ENCODE peak calls at places on chromosomes 11 and 22, in seven cellular contexts. X is cardiac fibroblast, T is astrocyte of the spinal cord, D is spleen, Z is pancreas, Q is upper lobe of left lung, A is brain microvascular endothelial cell. H is an unnamed sample.
A peak's percentile ranks its signal among the peaks of the same experiment; 100 is the strongest.

GRCh38 chr11:67111261-67111660 is 7.8 kb upstream of the KDM2A start:
- DNase-seq in X (no peak), T (no peak), D (no peak), Z (no peak), Q (no peak), A (no peak), H (no peak)

GRCh38 chr11:126973051-126973450 is 27.5 kb downstream of the KIRREL3 start:
- DNase-seq in X (no peak), T (no peak), D (no peak), Z (no peak), Q (no peak), A (no peak), H (no peak)

GRCh38 chr22:44019416-44019815 is 4.7 kb upstream of the PARVB start:
- DNase-seq in X (no peak), T (no peak), D (no peak), Z (no peak), Q (no peak), A (no peak), H (no peak)

GRCh38 chr22:41191467-41191866 is 13.6 kb upstream of the L3MBTL2 start:
- DNase-seq in X (no peak), T (no peak), D (no peak), Z (no peak), Q (no peak), A (no peak), H (no peak)

GRCh38 chr11:60164550-60165075 is 18.3 kb downstream of the MS4A6A start:
- DNase-seq in X (no peak), T (no peak), D (no peak), Z (no peak), Q (no peak), A (no peak), H (no peak)

GRCh38 chr11:71566081-71566620 is 788 bp downstream of the KRTAP5-10 start:
- DNase-seq in X (no peak), T (no peak), D (no peak), Z (no peak), Q (no peak), A (no peak), H (no peak)

GRCh38 chr22:46379301-46379930 is 43.9 kb downstream of the TRMU start:
- DNase-seq in X (no peak), T (no peak), D (no peak), Z (peak; percentile 62), Q (no peak), A (no peak), H (no peak)

GRCh38 chr11:30960387-30960992 is 374.3 kb upstream of the MPPED2 start:
- DNase-seq in X (peak; percentile 72), T (peak; percentile 54), D (no peak), Z (no peak), Q (no peak), A (peak; percentile 8), H (no peak)

GRCh38 chr11:76665921-76666351 is 4.6 kb downstream of the LRRC32 start:
- DNase-seq in X (no peak), T (no peak), D (peak; percentile 67), Z (no peak), Q (no peak), A (no peak), H (no peak)

GRCh38 chr22:25112538-25113253 is 87.0 kb upstream of the CRYBB3 start:
- DNase-seq in X (no peak), T (no peak), D (no peak), Z (no peak), Q (no peak), A (no peak), H (no peak)

GRCh38 chr11:1146311-1146864 is 11.4 kb upstream of the MUC5AC start:
- DNase-seq in X (no peak), T (no peak), D (peak; percentile 69), Z (no peak), Q (peak; percentile 76), A (no peak), H (no peak)

GRCh38 chr11:75311858-75312288 is 39.6 kb downstream of the ARRB1 start:
- DNase-seq in X (peak; percentile 84), T (peak; percentile 40), D (no peak), Z (no peak), Q (peak; percentile 57), A (peak; percentile 70), H (no peak)

GRCh38 chr11:45301537-45302246 is 15.6 kb upstream of the SYT13 start:
- DNase-seq in X (no peak), T (no peak), D (no peak), Z (no peak), Q (no peak), A (no peak), H (no peak)

DNA sequence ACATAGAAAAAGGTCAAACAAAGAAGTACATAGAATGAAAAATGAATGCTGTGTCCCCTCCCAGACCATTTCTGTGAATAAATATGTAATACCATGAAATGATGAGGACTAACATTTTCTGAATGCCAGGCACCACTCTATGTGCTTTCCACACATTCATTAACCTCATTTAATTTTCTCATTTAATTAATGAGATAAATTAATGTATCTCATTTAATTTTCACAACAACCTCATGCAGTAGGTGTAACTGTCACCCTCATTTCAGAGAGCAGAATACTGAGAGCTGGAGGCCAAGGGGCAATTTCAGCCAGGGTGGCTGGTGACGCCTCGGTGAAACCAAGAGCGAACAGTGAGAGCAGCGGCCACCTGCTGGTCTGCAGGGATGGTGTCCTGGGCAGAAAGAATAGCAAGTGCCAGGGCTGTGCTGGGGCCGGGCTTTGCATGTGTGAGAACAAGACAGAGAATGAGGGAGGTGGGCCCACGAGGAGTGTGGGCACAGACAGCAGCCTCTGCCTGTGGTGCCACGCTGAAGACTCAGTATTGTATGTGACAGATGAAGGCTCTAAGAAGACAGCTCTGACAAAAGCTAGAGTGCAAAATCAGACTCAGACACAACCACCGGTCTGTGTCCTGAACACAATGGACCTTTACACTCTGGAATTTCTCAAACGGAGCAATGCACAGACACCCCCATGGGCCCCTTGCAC is 1.8 kb upstream of the SERPIND1 start:
- DNase-seq in X (no peak), T (no peak), D (no peak), Z (no peak), Q (no peak), A (no peak), H (no peak)
- TF ChIP-seq CTCF in X (peak; percentile 13), T (peak; percentile 25), D (no peak), Z (no peak), Q (no peak), A (peak; percentile 51), H (peak; percentile 44)

GRCh38 chr11:118621898-118622375 is 14.5 kb downstream of the PHLDB1 start:
- DNase-seq in X (no peak), T (no peak), D (peak; percentile 53), Z (no peak), Q (no peak), A (no peak), H (no peak)
- H3K4me3 ChIP-seq in X (peak overlapping the region; percentile 57), T (peak overlapping the region; percentile 87), D (peak overlapping the region; percentile 33), Z (peak overlapping the region; percentile 46), Q (peak overlapping the region; percentile 59), A (peak overlapping the region; percentile 76), H (peak overlapping the region; percentile 80)

GRCh38 chr11:20759541-20759940 is 90.2 kb downstream of the NELL1 start:
- DNase-seq in X (no peak), T (no peak), D (no peak), Z (no peak), Q (no peak), A (no peak), H (no peak)

GRCh38 chr11:20754957-20755356 is 85.6 kb downstream of the NELL1 start:
- DNase-seq in X (no peak), T (no peak), D (no peak), Z (no peak), Q (no peak), A (no peak), H (no peak)
- TF ChIP-seq CTCF in X (no peak), T (no peak), D (no peak), Z (no peak), Q (no peak), A (no peak), H (no peak)

GRCh38 chr11:13962562-13963168 is at the start of gene SPON1:
- DNase-seq in X (no peak), T (peak; percentile 25), D (peak; percentile 79), Z (peak; percentile 20), Q (peak; percentile 91), A (no peak), H (no peak)
- H3K4me3 ChIP-seq in X (peak within 1 kb of the TSS; percentile 35), T (no peak within 1 kb of the TSS), D (peak within 1 kb of the TSS; percentile 37), Z (peak within 1 kb of the TSS; percentile 44), Q (peak within 1 kb of the TSS; percentile 46), A (peak within 1 kb of the TSS; percentile 20), H (peak within 1 kb of the TSS; percentile 21)

H was measured in retinal pigment epithelial cell.